ENCODE peak calls at places on chromosomes 7 and 10, in four cellular contexts. W is neuronal stem cell, X is mesendoderm, A is IMR-90. U is an unnamed sample.
A peak's percentile ranks its signal among the peaks of the same experiment; 100 is the strongest.

GRCh38 chr10:15763001-15763400 is 43.3 kb upstream of the ITGA8 start:
- DNase-seq in W (no peak), X (no peak), A (no peak), U (no peak)

GRCh38 chr7:111672901-111673300 is 110.6 kb upstream of the IMMP2L start:
- DNase-seq in X (no peak), W (no peak), A (no peak), U (peak; percentile 74)

GRCh38 chr10:95739046-95739445 is 16.9 kb upstream of the ENTPD1 start:
- DNase-seq in X (no peak), A (no peak), W (no peak), U (no peak)

GRCh38 chr10:69645751-69646687 is 16.0 kb downstream of the FAM241B start:
- DNase-seq in X (peak; percentile 90), W (peak; percentile 53), A (no peak), U (no peak)

GRCh38 chr10:13117842-13118783 is 18.1 kb downstream of the OPTN start:
- DNase-seq in W (no peak), A (no peak), X (no peak), U (peak; percentile 12)

GRCh38 chr7:41573881-41574280 is 129.0 kb downstream of the INHBA start:
- DNase-seq in X (no peak), W (no peak), A (peak; percentile 23), U (no peak)

GRCh38 chr10:127117125-127117524 is 79.3 kb downstream of the INSYN2A start:
- DNase-seq in W (peak; percentile 65), X (peak; percentile 68), A (peak; percentile 64), U (peak; percentile 71)

GRCh38 chr10:44998146-44998631 is 2.5 kb upstream of the ZNF22 start:
- DNase-seq in X (no peak), W (no peak), A (peak; percentile 70), U (no peak)

GRCh38 chr7:77331938-77332695 is 84.0 kb downstream of the GSAP start:
- DNase-seq in W (peak; percentile 63), X (peak; percentile 88), A (peak; percentile 92), U (peak; percentile 91)

GRCh38 chr7:74481458-74482324 is 28.0 kb downstream of the GTF2IRD1 start:
- DNase-seq in W (no peak), A (peak; percentile 31), X (no peak), U (peak; percentile 43)

GRCh38 chr7:27212587-27213149 is 12.8 kb upstream of the HOXA13 start:
- DNase-seq in X (no peak), W (no peak), A (no peak), U (no peak)

GRCh38 chr7:155644971-155645509 is 579 bp downstream of the RBM33 start:
- DNase-seq in A (no peak), X (peak; percentile 63), W (peak; percentile 24), U (no peak)

GRCh38 chr7:83469076-83469475 is 179.9 kb downstream of the SEMA3E start:
- DNase-seq in W (no peak), A (peak; percentile 78), X (no peak), U (no peak)

GRCh38 chr10:102773986-102774385 is 30.2 kb downstream of the WBP1L start:
- DNase-seq in W (no peak), X (no peak), A (peak; percentile 23), U (no peak)

GRCh38 chr7:138975343-138976104 is 5.7 kb downstream of the KIAA1549 start:
- DNase-seq in W (peak; percentile 35), X (peak; percentile 65), A (no peak), U (no peak)

GRCh38 chr10:75404335-75405200 is 3.0 kb upstream of the ZNF503 start:
- DNase-seq in W (peak; percentile 58), A (no peak), X (peak; percentile 63), U (no peak)

GRCh38 chr10:49539320-49539885 is 482 bp upstream of the ERCC6 start:
- DNase-seq in X (peak; percentile 48), A (peak; percentile 52), W (peak; percentile 45), U (peak; percentile 37)

GRCh38 chr10:122459586-122460273 is 1.6 kb upstream of the HTRA1 start:
- DNase-seq in W (no peak), X (no peak), A (peak; percentile 58), U (no peak)

GRCh38 chr7:117324940-117325339 is 2.1 kb upstream of the WNT2 start:
- DNase-seq in A (no peak), X (peak; percentile 67), W (no peak), U (no peak)

GRCh38 chr7:101804642-101805401 is 12.6 kb upstream of the CUX1 start:
- DNase-seq in W (no peak), A (no peak), X (peak; percentile 77), U (peak; percentile 31)

GRCh38 chr7:75979361-75980125 is 14.9 kb downstream of the TMEM120A start:
- DNase-seq in W (no peak), A (no peak), X (no peak), U (no peak)

GRCh38 chr10:2475711-2476110 is 591.6 kb upstream of the PFKP start:
- DNase-seq in X (no peak), A (no peak), W (no peak), U (no peak)

GRCh38 chr7:121480058-121480457 is 84.0 kb upstream of the FAM3C start:
- DNase-seq in W (peak; percentile 30), A (no peak), X (peak; percentile 57), U (peak; percentile 18)

GRCh38 chr7:35519971-35520809 is 174.7 kb downstream of the HERPUD2 start:
- DNase-seq in W (peak; percentile 75), X (peak; percentile 79), A (peak; percentile 52), U (peak; percentile 58)

GRCh38 chr10:116170815-116171250 is 102.2 kb downstream of the GFRA1 start:
- DNase-seq in X (peak; percentile 28), A (peak; percentile 26), W (peak; percentile 14), U (no peak)

GRCh38 chr7:111528331-111528730 is 34.0 kb downstream of the IMMP2L start:
- DNase-seq in W (no peak), A (no peak), X (no peak), U (no peak)

GRCh38 chr7:16343612-16344011 is 77.7 kb downstream of the CRPPA start:
- DNase-seq in A (no peak), W (no peak), X (no peak), U (no peak)

GRCh38 chr7:129855234-129855673 is 97.5 kb downstream of the UBE2H start:
- DNase-seq in A (peak; percentile 98), X (no peak), W (no peak), U (no peak)

GRCh38 chr10:129507216-129507615 is 40.2 kb downstream of the MGMT start:
- DNase-seq in X (no peak), A (no peak), W (no peak), U (no peak)
- H4K8ac ChIP-seq in X (no peak overlapping the region), A (no peak overlapping the region), W (no peak overlapping the region), U (no peak overlapping the region)

DNA sequence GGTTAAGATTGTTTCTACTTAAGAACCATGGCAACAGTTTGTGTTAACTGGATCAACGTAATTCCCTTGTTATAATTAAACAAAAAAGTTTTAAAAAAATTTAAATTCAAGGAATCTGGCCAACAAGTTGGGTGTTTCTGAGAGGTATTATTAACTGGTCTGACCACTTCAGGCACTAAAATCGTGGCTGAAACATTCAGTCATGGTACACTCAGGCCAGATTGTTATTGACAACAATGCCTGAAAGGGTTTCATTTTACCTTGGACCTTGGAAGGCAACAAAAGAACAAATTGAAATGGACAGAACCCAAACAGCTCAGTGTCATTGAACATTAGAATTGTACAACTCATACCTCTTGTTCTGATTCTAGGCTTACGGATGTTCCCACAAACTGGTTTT is 103.3 kb upstream of the ARMC3 start:
- DNase-seq in X (no peak), A (no peak), W (no peak), U (no peak)
- H4K8ac ChIP-seq in X (no peak overlapping the region), A (peak overlapping the region; percentile 36), W (no peak overlapping the region), U (no peak overlapping the region)

GRCh38 chr7:102897856-102898531 is 14.8 kb upstream of the LRRC17 start:
- DNase-seq in X (no peak), W (no peak), A (no peak), U (no peak)

GRCh38 chr7:102898532-102898859 is 14.3 kb upstream of the LRRC17 start:
- DNase-seq in A (no peak), W (no peak), X (no peak), U (no peak)

GRCh38 chr7:102897211-102897621 is 15.6 kb upstream of the LRRC17 start:
- DNase-seq in X (no peak), A (no peak), W (no peak), U (no peak)

GRCh38 chr7:102895602-102896001 is 17.2 kb upstream of the LRRC17 start:
- DNase-seq in W (no peak), X (no peak), A (no peak), U (no peak)

GRCh38 chr7:102896585-102896984 is 16.2 kb upstream of the LRRC17 start:
- DNase-seq in X (no peak), W (no peak), A (no peak), U (no peak)
- H4K8ac ChIP-seq in X (no peak overlapping the region), W (no peak overlapping the region), A (no peak overlapping the region), U (no peak overlapping the region)

GRCh38 chr10:131900350-131901152 is at the start of gene PPP2R2D:
- DNase-seq in X (peak; percentile 97), W (peak; percentile 94), A (peak; percentile 83), U (peak; percentile 93)

GRCh38 chr10:131898713-131899112 is 2.1 kb upstream of the PPP2R2D start:
- DNase-seq in A (no peak), W (no peak), X (no peak), U (no peak)

GRCh38 chr10:131899116-131899690 is 1.6 kb upstream of the PPP2R2D start:
- DNase-seq in X (no peak), W (no peak), A (no peak), U (no peak)

GRCh38 chr10:131901181-131901829 is 497 bp downstream of the PPP2R2D start:
- DNase-seq in A (peak; percentile 4), W (no peak), X (peak; percentile 34), U (peak; percentile 17)

GRCh38 chr10:131899695-131900349 is 986 bp upstream of the PPP2R2D start:
- DNase-seq in X (peak; percentile 29), W (no peak), A (no peak), U (no peak)
- H4K8ac ChIP-seq in X (no peak overlapping the region), W (no peak overlapping the region), A (no peak overlapping the region), U (peak overlapping the region; percentile 81)

GRCh38 chr7:50954245-50954644 is 171.5 kb upstream of the GRB10 start:
- DNase-seq in X (no peak), W (no peak), A (no peak), U (no peak)

GRCh38 chr7:50952544-50952943 is 169.8 kb upstream of the GRB10 start:
- DNase-seq in W (no peak), A (no peak), X (no peak), U (no peak)

GRCh38 chr7:50954716-50955115 is 172.0 kb upstream of the GRB10 start:
- DNase-seq in X (no peak), A (no peak), W (no peak), U (no peak)

GRCh38 chr7:50953303-50953702 is 170.6 kb upstream of the GRB10 start:
- DNase-seq in X (no peak), W (no peak), A (no peak), U (peak; percentile 80)

GRCh38 chr7:50953820-50954219 is 171.1 kb upstream of the GRB10 start:
- DNase-seq in X (peak; percentile 50), W (no peak), A (peak; percentile 15), U (peak; percentile 91)
- H4K8ac ChIP-seq in X (no peak overlapping the region), W (no peak overlapping the region), A (no peak overlapping the region), U (no peak overlapping the region)